ENCODE peak calls at places on chromosome 2, in four cellular contexts. E is IMR-90, K is H9, I is H1. H is an unnamed sample.

GRCh38 chr2:96304606-96305005 is 740 bp downstream of the SNRNP200 start:
- DNase-seq in E (no peak), K (no peak), I (no peak), H (no peak)

GRCh38 chr2:29377788-29378187 is 262.6 kb downstream of the CLIP4 start:
- DNase-seq in E (no peak), K (no peak), I (no peak), H (no peak)

GRCh38 chr2:89763254-89763580 is 1071.7 kb downstream of the RPIA start:
- DNase-seq in E (no peak), K (no peak), I (peak; percentile 57), H (peak; percentile 16)

GRCh38 chr2:71157124-71157802 is 26.8 kb downstream of the MPHOSPH10 start:
- DNase-seq in E (peak; percentile 18), K (peak; percentile 82), I (peak; percentile 96), H (peak; percentile 51)

GRCh38 chr2:219947575-219947974 is 320.1 kb downstream of the SLC4A3 start:
- DNase-seq in E (peak; percentile 55), K (no peak), I (no peak), H (no peak)

GRCh38 chr2:230925443-230925878 is 419 bp upstream of the GPR55 start:
- DNase-seq in E (no peak), K (peak; percentile 20), I (no peak), H (no peak)

GRCh38 chr2:159506764-159507406 is 109.5 kb downstream of the BAZ2B start:
- DNase-seq in E (peak; percentile 54), K (no peak), I (no peak), H (no peak)

GRCh38 chr2:37489536-37489935 is 145.1 kb downstream of the QPCT start:
- DNase-seq in E (peak; percentile 38), K (no peak), I (no peak), H (no peak)

GRCh38 chr2:43105586-43106562 is 120.5 kb downstream of the ZFP36L2 start:
- DNase-seq in E (peak; percentile 73), K (no peak), I (no peak), H (no peak)

GRCh38 chr2:180324191-180324590 is 317.1 kb upstream of the CWC22 start:
- DNase-seq in E (no peak), K (no peak), I (no peak), H (no peak)

GRCh38 chr2:74567862-74568261 is 13.3 kb downstream of the DOK1 start:
- DNase-seq in E (peak; percentile 88), K (no peak), I (no peak), H (peak; percentile 83)

GRCh38 chr2:173077506-173078177 is 2.0 kb downstream of the MAP3K20 start:
- DNase-seq in E (peak; percentile 68), K (no peak), I (no peak), H (no peak)

GRCh38 chr2:64225491-64225890 is 81.3 kb upstream of the PELI1 start:
- DNase-seq in E (no peak), K (no peak), I (no peak), H (peak; percentile 88)

GRCh38 chr2:105784577-105784976 is 39.9 kb downstream of the NCK2 start:
- DNase-seq in E (no peak), K (no peak), I (no peak), H (no peak)

GRCh38 chr2:174635747-174636399 is 38.3 kb upstream of the WIPF1 start:
- DNase-seq in E (peak; percentile 75), K (no peak), I (no peak), H (no peak)

GRCh38 chr2:46171441-46171953 is 125.7 kb upstream of the EPAS1 start:
- DNase-seq in E (peak; percentile 95), K (no peak), I (no peak), H (peak; percentile 58)

GRCh38 chr2:19868705-19869550 is 32.9 kb downstream of the TTC32 start:
- DNase-seq in E (no peak), K (peak; percentile 73), I (peak; percentile 73), H (peak; percentile 71)

GRCh38 chr2:232838406-232838874 is 31.6 kb upstream of the SNORC start:
- DNase-seq in E (peak; percentile 29), K (no peak), I (no peak), H (no peak)

GRCh38 chr2:39696838-39697237 is 31.1 kb downstream of the TMEM178A start:
- DNase-seq in E (peak; percentile 87), K (no peak), I (no peak), H (no peak)

GRCh38 chr2:26652361-26653041 is 11.3 kb upstream of the CIB4 start:
- DNase-seq in E (peak; percentile 12), K (peak; percentile 15), I (no peak), H (no peak)

GRCh38 chr2:34408100-34408499 is 809.0 kb upstream of the FAM98A start:
- DNase-seq in E (no peak), K (no peak), I (no peak), H (no peak)

GRCh38 chr2:85183481-85183880 is 50.3 kb downstream of the TCF7L1 start:
- DNase-seq in E (peak; percentile 82), K (no peak), I (no peak), H (no peak)

GRCh38 chr2:49026706-49027105 is 127.6 kb downstream of the FSHR start:
- DNase-seq in E (no peak), K (no peak), I (no peak), H (no peak)

GRCh38 chr2:174344716-174345472 is 10.1 kb downstream of the SP9 start:
- DNase-seq in E (peak; percentile 63), K (no peak), I (peak; percentile 58), H (peak; percentile 57)

GRCh38 chr2:179909845-179910734 is 48.7 kb upstream of the ZNF385B start:
- DNase-seq in E (no peak), K (no peak), I (no peak), H (no peak)

GRCh38 chr2:239967244-239968036 is 57.7 kb downstream of the NDUFA10 start:
- DNase-seq in E (no peak), K (no peak), I (no peak), H (no peak)

GRCh38 chr2:239968717-239969116 is 56.4 kb downstream of the NDUFA10 start:
- DNase-seq in E (no peak), K (no peak), I (no peak), H (no peak)

GRCh38 chr2:239971115-239971514 is 54.0 kb downstream of the NDUFA10 start:
- DNase-seq in E (no peak), K (no peak), I (no peak), H (no peak)

GRCh38 chr2:239973392-239973791 is 51.8 kb downstream of the NDUFA10 start:
- DNase-seq in E (no peak), K (no peak), I (no peak), H (no peak)

DNA sequence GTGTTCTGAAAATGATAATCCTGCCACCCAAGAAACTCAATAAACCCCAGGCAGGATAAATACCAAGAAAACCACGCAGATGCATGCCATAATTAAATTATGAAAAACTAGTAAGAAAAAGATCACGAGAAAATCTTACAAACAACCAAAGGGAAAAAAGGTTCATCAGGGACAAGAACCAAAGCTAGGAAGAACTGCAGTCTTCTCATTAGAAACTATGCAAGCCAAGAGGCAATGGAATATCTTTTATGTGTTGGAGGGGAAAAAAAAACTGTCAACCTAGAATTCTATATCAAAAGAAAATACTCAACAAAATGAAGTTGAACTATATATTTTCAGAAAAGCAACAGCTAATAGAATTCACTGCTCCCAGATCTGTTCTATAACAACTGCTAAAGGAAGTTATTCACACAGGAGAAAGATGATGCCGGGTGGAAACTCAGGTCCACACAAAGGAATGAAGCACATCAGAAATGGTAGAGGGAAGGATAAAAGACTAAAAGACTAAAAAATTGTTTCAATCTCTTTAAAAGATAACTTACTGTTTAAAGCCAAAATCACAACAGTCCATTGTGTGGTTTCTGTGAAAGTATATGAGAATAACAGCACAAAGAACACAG is 55.0 kb downstream of the NDUFA10 start:
- DNase-seq in E (no peak), K (no peak), I (no peak), H (no peak)
- H3K4ac ChIP-seq in E (no peak overlapping the region), K (no peak overlapping the region), I (no peak overlapping the region), H (no peak overlapping the region)

GRCh38 chr2:3174626-3175567 is 202.7 kb downstream of the EIPR1 start:
- DNase-seq in E (no peak), K (no peak), I (no peak), H (no peak)

GRCh38 chr2:3171564-3172264 is 205.9 kb downstream of the EIPR1 start:
- DNase-seq in E (no peak), K (no peak), I (no peak), H (no peak)

GRCh38 chr2:3173031-3173430 is 204.6 kb downstream of the EIPR1 start:
- DNase-seq in E (no peak), K (no peak), I (no peak), H (no peak)

GRCh38 chr2:3170792-3171455 is 206.7 kb downstream of the EIPR1 start:
- DNase-seq in E (no peak), K (no peak), I (no peak), H (no peak)

DNA sequence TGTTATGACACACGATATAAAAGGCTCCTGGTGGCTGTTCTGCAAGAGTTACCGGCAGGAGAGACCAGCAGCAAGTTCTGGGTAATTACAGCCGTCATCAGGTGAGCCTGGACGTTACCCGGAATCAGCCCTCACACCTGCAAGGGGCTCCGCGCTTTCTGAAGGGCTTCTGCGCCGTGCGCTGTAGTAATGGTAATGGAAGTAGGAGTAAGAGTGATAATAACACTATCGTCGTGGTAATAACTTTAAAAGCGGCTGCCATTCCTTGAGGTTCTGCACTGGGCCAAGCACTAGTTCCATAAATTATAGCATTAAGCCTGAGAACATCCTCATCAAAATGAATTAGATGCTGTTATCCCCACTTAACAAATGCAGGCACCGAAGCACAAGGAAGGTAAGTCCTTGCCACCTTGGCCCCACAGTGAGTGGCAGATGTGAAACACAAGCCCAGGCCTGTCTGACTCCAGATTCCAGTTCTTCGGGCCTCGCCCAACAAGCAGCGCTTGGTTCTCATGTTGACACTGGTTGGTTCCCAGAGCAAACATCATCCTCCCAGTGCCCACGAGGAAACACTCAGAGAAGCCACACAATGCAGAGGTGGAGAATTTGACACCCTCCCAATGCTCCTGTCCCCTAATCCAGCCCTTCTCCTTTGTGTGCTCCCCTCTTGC is 205.2 kb downstream of the EIPR1 start:
- DNase-seq in E (no peak), K (no peak), I (no peak), H (no peak)
- H2BK5ac ChIP-seq in E (no peak overlapping the region), K (no peak overlapping the region), I (no peak overlapping the region), H (no peak overlapping the region)

GRCh38 chr2:205732314-205732713 is 50.0 kb downstream of the NRP2 start:
- DNase-seq in E (no peak), K (no peak), I (no peak), H (no peak)

GRCh38 chr2:205734436-205734835 is 52.1 kb downstream of the NRP2 start:
- DNase-seq in E (peak; percentile 90), K (peak; percentile 62), I (no peak), H (no peak)

GRCh38 chr2:205733648-205734047 is 51.3 kb downstream of the NRP2 start:
- DNase-seq in E (no peak), K (peak; percentile 56), I (no peak), H (no peak)

GRCh38 chr2:205731521-205731965 is 49.2 kb downstream of the NRP2 start:
- DNase-seq in E (peak; percentile 98), K (no peak), I (no peak), H (peak; percentile 74)

DNA sequence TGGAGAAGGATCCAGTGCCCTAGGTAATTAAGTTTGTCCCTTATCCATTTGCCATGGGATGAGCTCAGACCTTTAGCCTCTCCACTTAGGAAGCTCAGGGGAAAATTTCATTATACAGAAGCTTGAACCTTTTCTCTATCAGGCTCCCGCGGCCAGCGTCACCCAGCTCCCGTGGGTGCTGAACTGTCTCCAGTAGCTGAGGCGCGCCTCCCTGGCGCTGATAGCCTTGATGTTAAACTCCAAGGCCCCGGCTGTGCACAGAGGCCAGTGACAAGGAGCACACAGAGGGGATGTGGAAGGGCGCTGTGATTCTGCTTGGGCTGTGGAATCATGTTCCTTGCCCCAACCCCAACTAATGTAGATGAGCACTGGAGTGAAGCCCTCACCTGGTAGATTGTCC is 50.8 kb downstream of the NRP2 start:
- DNase-seq in E (no peak), K (no peak), I (no peak), H (no peak)
- H3K14ac ChIP-seq in E (peak overlapping the region; percentile 86), K (peak overlapping the region; percentile 17), I (no peak overlapping the region), H (no peak overlapping the region)

GRCh38 chr2:238225121-238225520 is 14.7 kb downstream of the HES6 start:
- DNase-seq in E (no peak), K (no peak), I (no peak), H (no peak)
- H3K4ac ChIP-seq in E (no peak overlapping the region), K (no peak overlapping the region), I (no peak overlapping the region), H (no peak overlapping the region)